ENCODE peak calls at places on chromosome 18, in four cellular contexts. A is GM23248, J is K562, U is endothelial cell of umbilical vein. D is an unnamed sample.

GRCh38 chr18:9825571-9826073 is 60.2 kb upstream of the TXNDC2 start:
- DNase-seq in U (peak), J (peak), A (peak), D (no peak)

GRCh38 chr18:20971886-20972267 is 139.7 kb downstream of the ROCK1 start:
- DNase-seq in J (peak), A (peak), U (peak), D (no peak)

GRCh38 chr18:72727038-72727690 is 140.6 kb downstream of the NETO1 start:
- DNase-seq in U (no peak), J (no peak), A (no peak), D (no peak)

GRCh38 chr18:56641714-56642331 is 3.4 kb upstream of the TXNL1 start:
- DNase-seq in A (peak), U (peak), J (no peak), D (no peak)

GRCh38 chr18:42828881-42829280 is 286.6 kb downstream of the RIT2 start:
- DNase-seq in J (no peak), A (no peak), U (no peak), D (no peak)

GRCh38 chr18:58476521-58477210 is 152.2 kb downstream of the ALPK2 start:
- DNase-seq in A (no peak), J (no peak), U (no peak), D (no peak)

GRCh38 chr18:38368886-38369285 is 803.3 kb upstream of the CELF4 start:
- DNase-seq in J (no peak), U (no peak), A (no peak), D (no peak)

GRCh38 chr18:50879302-50880107 is 587 bp downstream of the ME2 start:
- DNase-seq in U (peak), J (peak), A (peak), D (peak)

GRCh38 chr18:52326001-52326400 is 14.0 kb upstream of the DCC start:
- DNase-seq in J (no peak), U (no peak), A (no peak), D (no peak)

DNA sequence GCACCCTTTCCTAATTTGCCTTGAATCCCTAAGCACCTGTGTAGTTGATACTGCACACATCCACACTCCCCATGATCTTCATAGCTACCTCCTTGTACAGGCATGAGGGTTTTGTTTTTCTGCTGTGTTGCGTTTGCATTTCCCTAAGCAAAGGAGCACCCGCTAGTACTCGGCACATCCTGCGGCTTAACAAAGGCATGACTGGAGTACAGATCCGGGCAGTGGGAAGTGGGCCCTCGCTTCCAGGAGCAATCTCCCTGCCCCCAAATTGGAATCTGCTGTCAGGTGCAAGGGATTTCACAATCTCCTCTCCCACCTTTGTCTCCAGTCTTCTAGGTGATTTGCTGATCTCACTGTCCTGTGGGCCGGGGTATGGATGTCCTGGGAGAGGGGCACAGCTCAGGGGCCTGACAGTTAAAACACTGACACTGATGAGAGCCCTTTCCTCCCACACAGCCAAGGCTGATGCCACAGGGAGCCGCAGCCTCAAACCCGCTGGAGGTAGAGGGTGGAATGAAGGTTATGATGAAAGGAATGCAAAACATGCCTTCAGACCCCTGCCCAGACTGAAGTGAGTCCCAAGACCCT is 98.7 kb upstream of the THOC1 start:
- DNase-seq in A (no peak), J (no peak), U (no peak), D (no peak)
- H3K9ac ChIP-seq in A (no peak), J (no peak), U (no peak), D (no peak)

GRCh38 chr18:61953641-61954040 is 60.8 kb upstream of the RNF152 start:
- DNase-seq in J (no peak), U (no peak), A (no peak), D (no peak)
- H2AFZ ChIP-seq in J (no peak), U (no peak), A (no peak), D (no peak)

GRCh38 chr18:7577706-7578105 is 10.6 kb downstream of the PTPRM start:
- DNase-seq in J (no peak), A (peak), U (no peak), D (no peak)

GRCh38 chr18:7572837-7573236 is 5.7 kb downstream of the PTPRM start:
- DNase-seq in A (peak), J (no peak), U (peak), D (no peak)

GRCh38 chr18:7576685-7577084 is 9.6 kb downstream of the PTPRM start:
- DNase-seq in U (no peak), A (peak), J (no peak), D (no peak)

GRCh38 chr18:7579176-7579922 is 12.2 kb downstream of the PTPRM start:
- DNase-seq in A (peak), J (no peak), U (no peak), D (no peak)

GRCh38 chr18:7575465-7576026 is 8.4 kb downstream of the PTPRM start:
- DNase-seq in U (peak), A (peak), J (no peak), D (no peak)
- H3K4me3 ChIP-seq in U (no peak), A (no peak), J (no peak), D (no peak)

DNA sequence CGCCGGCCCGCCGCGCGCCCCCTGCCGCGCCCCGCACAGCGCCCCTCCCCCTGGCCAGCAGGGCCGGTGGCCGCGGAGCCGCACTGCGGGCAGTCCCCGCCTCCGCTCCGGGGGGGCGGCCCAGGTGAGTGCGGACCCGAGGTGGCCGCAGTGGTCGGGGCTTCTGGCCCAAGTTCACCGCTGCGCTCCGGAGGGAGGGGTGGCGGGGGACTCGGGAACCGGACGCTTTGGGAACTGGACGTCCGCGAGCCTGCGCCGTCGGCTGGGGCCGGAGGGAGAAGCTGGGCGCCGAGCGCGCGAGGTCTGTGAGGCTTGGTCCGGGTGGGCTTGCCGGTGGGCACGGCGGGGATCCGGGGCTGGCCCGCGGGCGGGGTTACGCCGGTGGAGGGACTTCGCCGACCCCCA is 587 bp upstream of the LDLRAD4 start:
- DNase-seq in J (no peak), U (peak), A (no peak), D (peak)
- H3K9ac ChIP-seq in J (no peak), U (no peak), A (no peak), D (peak)

DNA sequence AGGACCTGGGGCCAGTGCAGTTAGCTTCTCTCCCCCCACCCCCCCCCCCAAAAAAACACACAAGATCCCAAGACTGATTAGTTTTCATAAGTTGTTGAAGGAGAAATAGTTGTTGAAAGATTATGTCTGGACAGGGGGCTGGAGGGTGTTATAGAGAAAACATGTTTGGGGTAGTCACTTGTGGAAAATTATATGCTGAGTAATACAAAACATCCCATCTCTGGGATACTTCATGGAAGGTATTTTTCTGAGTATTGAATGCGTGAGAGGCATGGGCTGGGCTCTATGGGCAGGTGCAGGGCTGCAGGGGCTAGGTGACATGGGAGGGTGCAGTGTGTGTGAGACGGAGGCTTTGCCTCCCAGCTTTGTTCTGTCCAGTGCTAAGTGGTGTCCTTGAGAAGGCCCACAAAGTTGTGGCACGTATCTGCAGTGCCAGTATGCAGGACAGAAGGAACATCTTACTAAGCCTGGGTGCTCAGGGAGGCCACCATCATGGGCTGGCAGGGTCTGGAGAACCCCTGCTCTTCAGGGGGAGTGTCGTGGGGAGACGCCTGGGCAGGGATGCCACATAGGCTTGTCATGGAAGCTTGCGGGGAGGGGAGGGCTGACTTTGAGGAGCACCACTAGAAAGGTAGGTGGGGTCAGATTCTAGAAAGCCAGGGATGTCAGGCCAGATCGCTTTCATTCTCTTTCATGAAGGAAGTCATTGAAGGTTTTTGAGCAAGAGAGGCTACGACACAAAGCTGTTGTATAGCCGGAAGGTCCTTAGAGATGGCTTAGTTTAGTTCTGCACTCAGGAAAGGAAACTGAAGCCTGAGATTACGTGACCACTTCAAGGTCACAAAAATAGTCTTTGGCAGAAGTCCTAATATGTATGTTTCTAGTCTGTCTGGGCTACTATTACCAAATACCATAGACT is 232.0 kb downstream of the LDLRAD4 start:
- DNase-seq in U (no peak), J (no peak), A (no peak), D (peak)
- H2AFZ ChIP-seq in U (no peak), J (no peak), A (no peak), D (no peak)

DNA sequence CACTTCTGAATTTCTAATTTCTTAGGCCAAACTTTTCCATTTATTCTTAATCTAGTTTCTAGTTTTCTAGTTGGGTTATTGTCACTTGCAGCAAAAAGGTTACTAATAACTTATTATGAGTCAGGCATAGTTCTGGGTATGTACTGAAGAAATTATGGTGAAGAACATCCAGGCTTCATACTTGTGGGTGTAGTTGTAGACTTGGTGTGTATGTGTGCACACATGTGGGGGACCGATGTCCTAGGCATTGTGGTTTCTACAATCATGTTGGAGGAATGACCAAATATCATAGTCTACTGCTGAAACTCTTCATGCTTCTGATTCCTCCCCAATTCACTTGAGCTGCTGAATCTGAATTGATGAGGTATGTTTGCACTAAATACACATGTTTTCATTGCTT is 141.2 kb downstream of the PMAIP1 start:
- DNase-seq in J (no peak), U (no peak), A (peak), D (no peak)
- H3K4me3 ChIP-seq in J (no peak), U (no peak), A (no peak), D (no peak)

DNA sequence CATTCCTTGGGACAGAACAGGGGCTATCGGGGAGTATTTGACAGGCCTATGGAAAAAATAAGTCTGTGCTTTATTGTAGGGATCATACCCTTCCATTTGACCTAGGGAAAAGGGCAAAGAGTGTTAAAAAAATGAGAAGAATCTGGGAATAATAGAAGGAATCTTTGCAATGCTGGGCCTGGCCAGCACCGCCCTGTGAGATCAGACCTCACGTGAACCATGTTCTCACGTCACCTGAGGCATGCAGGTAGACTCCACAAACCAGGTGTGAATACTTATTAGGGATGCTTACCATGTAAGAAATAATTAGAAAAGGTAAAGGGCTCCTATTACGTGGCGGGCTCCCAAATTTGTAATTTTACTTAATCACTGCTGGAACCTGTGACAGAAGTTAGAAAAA is 177.5 kb upstream of the GATA6 start:
- DNase-seq in A (no peak), U (no peak), J (no peak), D (no peak)
- H3K9ac ChIP-seq in A (no peak), U (no peak), J (no peak), D (no peak)

GRCh38 chr18:25097119-25098114 is 254.5 kb downstream of the ZNF521 start:
- DNase-seq in J (no peak), A (no peak), U (peak), D (no peak)
- H2AFZ ChIP-seq in J (no peak), A (no peak), U (peak), D (no peak)

DNA sequence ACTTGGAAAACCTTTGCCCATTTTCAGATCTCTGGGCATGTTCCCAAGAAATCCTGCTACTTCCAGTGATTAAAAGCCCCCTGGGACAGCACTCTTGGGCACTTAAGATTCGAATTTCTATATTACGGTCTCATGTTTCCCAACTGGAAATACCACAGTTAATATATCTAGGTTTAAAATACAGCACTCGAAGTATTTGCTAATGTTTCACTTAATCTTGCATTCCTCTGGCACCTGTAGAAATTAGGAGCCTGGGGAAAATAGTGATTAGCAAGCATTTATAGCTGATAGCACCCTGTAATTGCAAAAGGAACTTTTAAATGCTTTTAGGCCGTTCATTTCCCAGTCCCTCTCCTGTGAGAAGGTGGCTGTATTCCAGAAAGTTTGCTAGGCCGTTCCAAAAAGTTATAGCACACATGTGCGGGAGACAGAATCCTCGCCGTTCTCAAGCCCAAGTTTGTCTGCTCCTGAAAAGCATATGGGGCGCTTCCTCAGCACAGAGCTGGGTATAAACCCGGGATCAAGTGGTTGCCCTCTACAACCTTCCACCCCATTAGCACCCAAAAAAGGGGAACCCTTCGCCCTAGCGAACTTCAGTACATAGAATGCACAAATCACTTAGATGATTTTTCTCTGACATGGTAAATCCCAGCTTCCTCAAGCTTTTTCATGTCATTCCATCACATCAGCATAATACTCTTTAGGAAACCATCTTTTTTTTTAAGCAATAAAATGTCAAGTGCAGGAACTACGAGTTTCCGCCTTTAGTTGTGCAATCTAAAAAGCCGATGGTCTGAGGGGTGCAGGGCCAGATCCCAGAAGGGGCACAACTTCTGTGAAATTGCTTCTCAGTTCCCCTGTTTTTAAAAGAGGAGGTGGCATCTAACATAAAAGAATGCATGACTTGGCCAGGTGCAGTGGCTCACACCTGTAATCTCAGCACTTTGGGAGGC is 60.6 kb downstream of the DIPK1C start:
- DNase-seq in J (no peak), A (no peak), U (no peak), D (no peak)
- H3K4me3 ChIP-seq in J (no peak), A (no peak), U (no peak), D (no peak)

DNA sequence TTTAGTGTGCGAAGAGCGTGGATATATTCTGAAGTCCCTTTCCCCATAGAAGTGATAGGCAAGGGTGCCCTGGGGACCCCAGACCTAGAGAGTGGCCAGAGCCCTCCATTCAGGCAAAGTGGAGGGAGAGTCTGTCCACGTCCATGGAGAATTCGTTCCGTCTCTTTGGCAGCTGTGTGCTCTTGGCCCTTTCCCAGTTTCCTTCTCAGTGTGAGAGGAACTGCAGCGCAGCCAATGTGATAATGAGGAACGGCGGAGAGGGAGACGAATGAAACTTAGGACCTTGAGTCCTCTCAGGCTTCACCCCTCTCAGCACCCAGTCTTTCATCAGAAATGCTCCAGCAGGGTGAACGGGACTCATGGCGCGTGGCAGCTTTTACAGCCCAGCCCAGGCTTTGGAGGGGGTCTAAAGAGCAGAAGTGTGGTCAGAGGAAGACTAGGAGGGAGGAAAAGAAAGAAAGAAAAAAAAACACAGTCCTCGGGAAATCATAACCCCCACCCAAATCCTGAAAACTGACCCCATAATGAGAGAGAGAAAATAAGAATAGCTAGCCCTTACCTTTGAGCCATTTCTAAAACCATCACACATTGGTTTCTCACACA is 95.0 kb upstream of the RIOK3 start:
- DNase-seq in J (no peak), U (peak), A (no peak), D (no peak)
- H3K9ac ChIP-seq in J (no peak), U (no peak), A (no peak), D (no peak)

D was measured in DND-41.